ENCODE peak calls at places on chromosomes 1 and 21, in ten cellular contexts. S, E, B, P, C, H, K, D, J and W are unnamed samples.
A peak's percentile ranks its signal among the peaks of the same experiment; 100 is the strongest.

GRCh38 chr1:9080704-9081291 is 11.4 kb upstream of the SLC2A5 start:
- DNase-seq in S (peak; percentile 45), E (no peak), B (peak; percentile 61), P (no peak), C (no peak), H (no peak), K (peak; percentile 76), D (peak; percentile 88), J (no peak), W (no peak)

GRCh38 chr1:102790997-102791396 is 317.3 kb downstream of the COL11A1 start:
- DNase-seq in S (no peak), E (no peak), B (no peak), P (no peak), C (no peak), H (no peak), K (no peak), D (no peak), J (no peak), W (no peak)

GRCh38 chr21:45644041-45644906 is 749 bp downstream of the PCBP3 start:
- DNase-seq in S (no peak), E (no peak), B (no peak), P (no peak), C (peak; percentile 6), H (no peak), K (no peak), D (no peak), J (no peak), W (no peak)

GRCh38 chr1:204763773-204764427 is 78.4 kb upstream of the LRRN2 start:
- DNase-seq in S (peak; percentile 90), E (peak; percentile 86), B (peak; percentile 83), P (peak; percentile 73), C (no peak), H (peak; percentile 59), K (peak; percentile 74), D (peak; percentile 72), J (peak; percentile 85), W (peak; percentile 90)

GRCh38 chr1:245788269-245788668 is 633.5 kb downstream of the KIF26B start:
- DNase-seq in S (peak; percentile 5), E (no peak), B (no peak), P (no peak), C (peak; percentile 18), H (peak; percentile 97), K (peak; percentile 81), D (no peak), J (no peak), W (no peak)

GRCh38 chr1:25435315-25436103 is 4.8 kb downstream of the MACO1 start:
- DNase-seq in S (no peak), E (peak; percentile 38), B (peak; percentile 22), P (no peak), C (no peak), H (no peak), K (peak; percentile 27), D (no peak), J (no peak), W (no peak)

GRCh38 chr21:44871576-44872265 is 1.8 kb downstream of the PTTG1IP start:
- DNase-seq in S (peak; percentile 34), E (peak; percentile 51), B (no peak), P (peak; percentile 45), C (no peak), H (no peak), K (peak; percentile 88), D (peak; percentile 78), J (no peak), W (no peak)

GRCh38 chr21:44319407-44320065 is 19.7 kb downstream of the CFAP410 start:
- DNase-seq in S (no peak), E (no peak), B (no peak), P (no peak), C (no peak), H (no peak), K (no peak), D (no peak), J (no peak), W (no peak)

GRCh38 chr1:12851779-12852178 is 3.3 kb upstream of the HNRNPCL1 start:
- DNase-seq in S (no peak), E (no peak), B (no peak), P (no peak), C (no peak), H (no peak), K (peak; percentile 40), D (no peak), J (no peak), W (no peak)

GRCh38 chr1:205226868-205227583 is 720 bp upstream of the TMCC2 start:
- DNase-seq in S (peak; percentile 15), E (peak; percentile 47), B (peak; percentile 35), P (no peak), C (peak; percentile 68), H (no peak), K (peak; percentile 97), D (no peak), J (no peak), W (no peak)

GRCh38 chr1:37682334-37682987 is 9.9 kb upstream of the CDCA8 start:
- DNase-seq in S (peak; percentile 80), E (peak; percentile 86), B (peak; percentile 81), P (peak; percentile 80), C (peak; percentile 30), H (no peak), K (peak; percentile 52), D (no peak), J (peak; percentile 83), W (peak; percentile 66)